ENCODE peak calls at places on chromosomes 3 and 15, in nine cellular contexts. O, U, N, J, L, P, M, K and R are unnamed samples.

GRCh38 chr15:98565566-98565965 is 82.8 kb upstream of the IGF1R start:
- DNase-seq in O (no peak), K (no peak), N (no peak), P (no peak), U (no peak), J (no peak), M (no peak), L (no peak), R (no peak)

GRCh38 chr3:190430906-190431305 is 18.8 kb downstream of the TMEM207 start:
- DNase-seq in J (no peak), M (no peak), L (no peak), N (no peak), U (no peak), P (no peak), O (no peak), K (no peak), R (no peak)

GRCh38 chr3:130929827-130930226 is 35.9 kb downstream of the ATP2C1 start:
- DNase-seq in K (no peak), P (no peak), M (no peak), N (no peak), U (no peak), J (no peak), L (no peak), O (no peak), R (no peak)

GRCh38 chr3:35758358-35758757 is 119.0 kb downstream of the ARPP21 start:
- DNase-seq in P (no peak), U (no peak), L (no peak), O (no peak), N (no peak), J (no peak), M (no peak), K (no peak), R (no peak)

GRCh38 chr3:143849854-143850549 is 1.7 kb upstream of the SLC9A9 start:
- DNase-seq in L (peak), O (no peak), K (no peak), M (no peak), J (no peak), P (peak), N (no peak), U (no peak), R (peak)

GRCh38 chr15:70892002-70892911 is at the start of the genes LRRC49 and THAP10:
- DNase-seq in M (peak), L (peak), J (peak), N (peak), P (peak), O (peak), U (peak), K (peak), R (peak)

GRCh38 chr3:184175981-184176376 is 1.3 kb downstream of the AP2M1 start:
- DNase-seq in M (no peak), J (no peak), O (no peak), L (no peak), P (no peak), N (no peak), U (no peak), K (no peak), R (peak)

GRCh38 chr3:40623567-40623966 is 98.8 kb downstream of the ZNF621 start:
- DNase-seq in L (peak), N (no peak), O (no peak), K (no peak), U (no peak), P (peak), M (no peak), J (peak), R (no peak)

GRCh38 chr3:196639517-196640500 is at the start of gene NRROS:
- DNase-seq in L (no peak), O (peak), P (peak), K (no peak), M (peak), N (no peak), U (no peak), J (peak), R (no peak)

GRCh38 chr3:58746758-58747157 is 80.2 kb upstream of the FAM3D start:
- DNase-seq in K (no peak), O (no peak), M (no peak), J (no peak), L (no peak), U (no peak), P (no peak), N (no peak), R (no peak)

GRCh38 chr15:42523331-42523730 is 25.3 kb downstream of the LRRC57 start:
- DNase-seq in N (no peak), O (no peak), P (no peak), U (no peak), L (no peak), K (no peak), J (no peak), M (no peak), R (no peak)

GRCh38 chr3:129282727-129283327 is 4.2 kb downstream of the HMCES start:
- DNase-seq in K (no peak), L (peak), O (no peak), M (no peak), N (no peak), U (no peak), J (no peak), P (peak), R (no peak)

GRCh38 chr3:24688446-24689148 is 193.9 kb upstream of the THRB start:
- DNase-seq in J (no peak), M (no peak), U (no peak), N (no peak), L (no peak), O (peak), P (peak), K (no peak), R (no peak)

GRCh38 chr3:99633887-99634558 is 4.4 kb upstream of the COL8A1 start:
- DNase-seq in L (peak), K (no peak), J (no peak), M (no peak), N (no peak), U (no peak), O (peak), P (peak), R (no peak)

GRCh38 chr15:96369351-96369750 is 38.9 kb downstream of the NR2F2 start:
- DNase-seq in K (no peak), J (no peak), L (no peak), P (no peak), U (no peak), O (no peak), N (no peak), M (no peak), R (no peak)

GRCh38 chr3:59049671-59050331 is at the start of gene CFAP20DC:
- DNase-seq in N (peak), M (peak), J (peak), K (peak), O (peak), P (peak), U (peak), L (peak), R (peak)

GRCh38 chr15:31842532-31843195 is 187.7 kb upstream of the CHRNA7 start:
- DNase-seq in N (no peak), P (no peak), U (no peak), O (no peak), M (no peak), J (no peak), L (no peak), K (no peak), R (no peak)

GRCh38 chr3:36894924-36895323 is 49.9 kb downstream of the TRANK1 start:
- DNase-seq in O (no peak), M (no peak), N (no peak), L (no peak), U (no peak), P (no peak), K (no peak), J (no peak), R (no peak)

GRCh38 chr3:117036259-117036799 is 326.8 kb downstream of the TUSC7 start:
- DNase-seq in P (peak), U (no peak), L (peak), O (no peak), J (no peak), N (no peak), K (peak), M (no peak), R (peak)

GRCh38 chr15:96079882-96080281 is 250.6 kb upstream of the NR2F2 start:
- DNase-seq in O (no peak), L (no peak), U (no peak), N (no peak), J (no peak), K (no peak), M (no peak), P (no peak), R (no peak)

GRCh38 chr15:72118400-72118978 is at the start of gene SENP8:
- DNase-seq in M (no peak), U (no peak), P (no peak), J (no peak), K (no peak), N (no peak), O (no peak), L (no peak), R (no peak)

GRCh38 chr3:141360888-141361598 is 7.3 kb upstream of the ZBTB38 start:
- DNase-seq in M (no peak), P (peak), N (no peak), L (peak), J (peak), U (no peak), O (peak), K (no peak), R (peak)

GRCh38 chr15:60275624-60276023 is 122.2 kb downstream of the ANXA2 start:
- DNase-seq in N (no peak), L (no peak), J (no peak), P (no peak), K (no peak), O (no peak), M (no peak), U (no peak), R (no peak)

DNA sequence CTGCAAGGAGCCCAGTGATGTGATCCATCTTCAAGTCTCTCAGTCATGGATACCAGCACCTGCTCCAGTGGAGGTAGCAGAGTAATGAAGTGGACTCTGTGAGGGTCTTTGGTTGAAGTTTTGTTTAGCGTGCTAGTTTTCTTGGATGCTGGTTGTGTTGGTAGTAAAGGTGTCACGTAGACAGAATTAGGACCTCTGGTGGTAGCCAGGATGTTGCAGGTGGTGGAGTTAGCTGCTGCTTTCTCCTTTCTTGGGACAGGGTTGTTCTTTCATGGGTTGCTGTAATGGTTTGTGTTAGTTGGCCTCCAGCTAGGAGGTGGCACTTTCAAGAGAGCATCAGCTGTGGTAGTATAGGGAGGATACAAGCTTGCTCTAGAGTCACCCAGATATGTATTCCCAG is 125.2 kb downstream of the ANXA2 start:
- DNase-seq in K (no peak), P (no peak), U (no peak), O (peak), J (no peak), L (no peak), M (no peak), N (no peak), R (no peak)
- TF ChIP-seq CTCF in K (no peak), P (no peak), U (no peak), O (peak), J (no peak), L (no peak), M (no peak), N (peak), R (no peak)

DNA sequence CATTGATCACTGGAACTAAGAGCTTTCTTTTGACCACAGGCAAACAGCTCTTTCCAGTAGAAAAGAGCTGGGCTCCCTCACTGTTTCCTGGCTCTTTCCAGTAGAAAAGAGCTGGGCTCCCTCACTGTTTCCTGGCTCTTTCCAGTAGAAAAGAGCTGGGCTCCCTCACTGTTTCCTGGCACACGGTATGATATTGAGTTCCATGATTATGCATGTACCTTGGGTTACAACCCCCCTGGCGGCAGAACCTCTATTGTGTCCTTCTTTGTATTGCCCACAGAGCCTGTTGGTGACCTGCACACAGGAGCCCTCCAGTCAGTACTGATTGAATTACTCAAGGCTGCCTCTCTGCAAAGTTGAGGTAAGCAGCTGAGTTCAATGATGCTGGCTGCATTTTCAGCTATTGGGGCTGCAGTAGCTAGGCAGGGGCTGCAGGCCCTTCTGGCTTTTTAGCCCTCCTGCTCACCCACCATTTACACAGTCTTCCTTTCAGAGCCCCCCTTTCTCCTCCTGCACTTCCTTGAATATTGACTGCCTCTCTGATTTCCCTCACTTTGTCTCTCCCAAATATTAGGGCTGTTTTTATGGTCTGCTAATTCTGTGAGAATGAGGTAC is 10.2 kb downstream of the ACKR2 start:
- DNase-seq in N (peak), K (no peak), P (no peak), J (peak), U (no peak), M (peak), O (peak), L (peak), R (no peak)
- TF ChIP-seq CTCF in N (peak), K (peak), P (no peak), J (no peak), U (no peak), M (no peak), O (peak), L (no peak), R (peak)

GRCh38 chr15:26630857-26631256 is 142.0 kb downstream of the GABRB3 start:
- DNase-seq in U (no peak), J (no peak), M (no peak), P (no peak), N (no peak), O (peak), K (no peak), L (no peak), R (peak)

GRCh38 chr15:26632500-26632899 is 140.4 kb downstream of the GABRB3 start:
- DNase-seq in K (no peak), N (no peak), U (no peak), J (no peak), O (no peak), M (peak), L (no peak), P (no peak), R (no peak)

GRCh38 chr15:26628879-26629529 is 143.9 kb downstream of the GABRB3 start:
- DNase-seq in O (peak), N (peak), U (peak), K (no peak), M (peak), P (peak), J (no peak), L (no peak), R (peak)

GRCh38 chr15:26634319-26634718 is 138.5 kb downstream of the GABRB3 start:
- DNase-seq in O (peak), K (peak), P (no peak), M (no peak), L (no peak), N (no peak), U (no peak), J (no peak), R (no peak)

DNA sequence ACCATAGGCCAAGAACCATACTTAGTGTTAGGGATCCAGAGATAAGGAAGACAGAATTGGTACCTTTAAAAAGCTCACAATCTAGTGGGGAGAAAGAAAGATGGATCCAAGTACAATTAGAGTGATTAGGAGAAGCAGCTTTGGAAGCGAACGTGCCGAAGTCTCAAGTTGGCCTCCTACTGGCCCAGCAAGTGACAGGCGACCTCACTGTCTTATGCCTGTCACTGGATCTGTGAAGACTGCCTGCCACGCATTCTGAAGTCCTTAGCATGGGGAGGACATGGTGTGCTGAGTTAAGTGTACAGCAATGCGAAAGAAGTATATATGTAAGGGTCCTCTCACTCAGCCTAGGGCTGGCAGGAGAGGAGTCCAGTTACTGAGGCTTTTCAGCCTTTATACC is 141.0 kb downstream of the GABRB3 start:
- DNase-seq in O (peak), N (no peak), P (no peak), U (no peak), J (no peak), L (no peak), M (no peak), K (no peak), R (no peak)
- TF ChIP-seq CTCF in O (peak), N (no peak), P (no peak), U (no peak), J (no peak), L (no peak), M (no peak), K (no peak), R (no peak)

GRCh38 chr3:113277886-113278598 is 66.7 kb downstream of the BOC start:
- DNase-seq in J (no peak), U (no peak), N (no peak), O (peak), P (no peak), L (no peak), K (no peak), M (no peak), R (no peak)
- TF ChIP-seq CTCF in J (no peak), U (no peak), N (no peak), O (peak), P (no peak), L (no peak), K (no peak), M (no peak), R (peak)

GRCh38 chr15:100926258-100926657 is 7.1 kb downstream of the LRRK1 start:
- DNase-seq in N (no peak), M (no peak), K (no peak), P (no peak), J (no peak), U (no peak), L (no peak), O (peak), R (no peak)
- TF ChIP-seq CTCF in N (no peak), M (no peak), K (no peak), P (no peak), J (no peak), U (no peak), L (no peak), O (peak), R (peak)

GRCh38 chr3:109644332-109644731 is 307.0 kb upstream of the DPPA4 start:
- DNase-seq in U (no peak), O (no peak), P (no peak), N (no peak), L (no peak), J (no peak), K (no peak), M (no peak), R (no peak)

GRCh38 chr3:109643590-109643989 is 306.2 kb upstream of the DPPA4 start:
- DNase-seq in P (peak), N (no peak), O (no peak), J (peak), L (peak), M (no peak), U (no peak), K (no peak), R (peak)

GRCh38 chr3:109647985-109648384 is 310.6 kb upstream of the DPPA4 start:
- DNase-seq in P (no peak), J (no peak), M (no peak), N (no peak), L (no peak), O (no peak), U (no peak), K (no peak), R (no peak)

GRCh38 chr3:109640146-109640652 is 302.9 kb upstream of the DPPA4 start:
- DNase-seq in P (peak), J (no peak), L (no peak), U (no peak), O (no peak), K (no peak), N (no peak), M (no peak), R (no peak)

DNA sequence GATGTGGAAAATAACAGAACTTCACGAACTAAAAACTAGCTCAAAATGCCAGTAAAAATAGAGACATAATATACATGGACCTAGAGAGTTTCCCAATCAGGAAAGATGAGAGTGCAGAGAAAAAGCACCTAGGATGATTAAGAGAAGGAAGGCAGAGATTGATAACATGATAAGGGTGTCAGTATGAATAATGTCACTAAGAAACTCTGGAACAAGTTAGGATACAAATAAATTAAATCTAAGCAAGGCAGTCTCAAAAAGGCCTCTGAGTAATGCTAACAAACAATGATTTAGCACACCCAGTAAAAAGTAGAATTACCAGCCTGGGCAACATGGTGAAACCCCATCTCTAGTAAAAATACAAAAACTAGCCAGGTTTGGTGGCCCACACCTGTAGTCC is 304.7 kb upstream of the DPPA4 start:
- DNase-seq in O (no peak), U (no peak), J (no peak), L (no peak), M (no peak), K (no peak), P (peak), N (no peak), R (no peak)
- TF ChIP-seq CTCF in O (no peak), U (no peak), J (no peak), L (no peak), M (no peak), K (no peak), P (no peak), N (no peak), R (no peak)

DNA sequence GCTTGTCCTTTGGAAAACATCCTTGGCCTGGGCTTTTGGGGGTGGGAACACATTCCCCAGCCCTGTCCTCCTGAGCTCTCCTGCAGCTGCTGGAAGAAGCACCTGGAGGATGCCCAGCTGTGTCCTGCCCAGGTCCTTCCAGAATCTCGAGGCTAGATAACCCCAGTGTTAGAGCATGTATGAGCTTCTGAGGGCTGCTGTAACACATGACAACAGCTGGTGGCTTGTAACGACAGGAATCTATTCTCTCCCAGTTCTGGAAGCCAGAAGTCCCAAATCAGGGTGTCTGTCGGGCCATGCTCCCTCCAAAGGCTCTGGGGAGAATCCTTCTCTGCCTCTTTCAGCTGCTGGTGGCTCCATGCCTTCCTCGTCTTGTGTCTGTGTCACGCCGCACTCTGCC is 403.6 kb upstream of the C2CD4B start:
- DNase-seq in L (no peak), K (no peak), J (no peak), U (no peak), P (no peak), N (no peak), O (no peak), M (no peak), R (no peak)
- TF ChIP-seq CTCF in L (no peak), K (no peak), J (no peak), U (no peak), P (no peak), N (no peak), O (no peak), M (no peak), R (no peak)